ENCODE peak calls at places on chromosome 15, in four cellular contexts. One of them, this sample, is unnamed.

GRCh38 chr15:101684384-101684783 is 32.2 kb upstream of the TM2D3 start:
- DNase-seq in stimulated activated CD4-positive, alpha-beta T cell treated with anti-CD3 and anti-CD28 coated beads, Interleukin-4, amount 100 ng/mL, for 4 hours: no peak
- DNase-seq in T-helper 9 cell: no peak
- DNase-seq in AG10803: peak
- DNase-seq in this sample: no peak

GRCh38 chr15:49121901-49122300 is 33.5 kb downstream of the COPS2 start:
- DNase-seq in stimulated activated CD4-positive, alpha-beta T cell treated with anti-CD3 and anti-CD28 coated beads, Interleukin-4, amount 100 ng/mL, for 4 hours: no peak
- DNase-seq in T-helper 9 cell: no peak
- DNase-seq in AG10803: no peak
- DNase-seq in this sample: no peak

GRCh38 chr15:27339138-27339537 is 368.2 kb downstream of the GABRG3 start:
- DNase-seq in stimulated activated CD4-positive, alpha-beta T cell treated with anti-CD3 and anti-CD28 coated beads, Interleukin-4, amount 100 ng/mL, for 4 hours: no peak
- DNase-seq in T-helper 9 cell: no peak
- DNase-seq in AG10803: no peak
- DNase-seq in this sample: no peak

GRCh38 chr15:74839526-74840395 is 3.2 kb downstream of the ULK3 start:
- DNase-seq in stimulated activated CD4-positive, alpha-beta T cell treated with anti-CD3 and anti-CD28 coated beads, Interleukin-4, amount 100 ng/mL, for 4 hours: no peak
- DNase-seq in T-helper 9 cell: no peak
- DNase-seq in AG10803: no peak
- DNase-seq in this sample: no peak

GRCh38 chr15:51883436-51883835 is 54.0 kb downstream of the TMOD3 start:
- DNase-seq in stimulated activated CD4-positive, alpha-beta T cell treated with anti-CD3 and anti-CD28 coated beads, Interleukin-4, amount 100 ng/mL, for 4 hours: no peak
- DNase-seq in T-helper 9 cell: no peak
- DNase-seq in AG10803: peak
- DNase-seq in this sample: no peak

GRCh38 chr15:88813960-88814359 is 10.7 kb downstream of the ACAN start:
- DNase-seq in stimulated activated CD4-positive, alpha-beta T cell treated with anti-CD3 and anti-CD28 coated beads, Interleukin-4, amount 100 ng/mL, for 4 hours: no peak
- DNase-seq in T-helper 9 cell: no peak
- DNase-seq in AG10803: no peak
- DNase-seq in this sample: no peak

GRCh38 chr15:73872370-73872769 is 994 bp upstream of the TBC1D21 start:
- DNase-seq in stimulated activated CD4-positive, alpha-beta T cell treated with anti-CD3 and anti-CD28 coated beads, Interleukin-4, amount 100 ng/mL, for 4 hours: no peak
- DNase-seq in T-helper 9 cell: no peak
- DNase-seq in AG10803: peak
- DNase-seq in this sample: no peak

GRCh38 chr15:73265536-73266153 is 103.1 kb downstream of the HCN4 start:
- DNase-seq in stimulated activated CD4-positive, alpha-beta T cell treated with anti-CD3 and anti-CD28 coated beads, Interleukin-4, amount 100 ng/mL, for 4 hours: peak
- DNase-seq in T-helper 9 cell: peak
- DNase-seq in AG10803: peak
- DNase-seq in this sample: peak

GRCh38 chr15:56918907-56919707 is 663 bp downstream of the TCF12 start:
- DNase-seq in stimulated activated CD4-positive, alpha-beta T cell treated with anti-CD3 and anti-CD28 coated beads, Interleukin-4, amount 100 ng/mL, for 4 hours: peak
- DNase-seq in T-helper 9 cell: peak
- DNase-seq in AG10803: peak
- DNase-seq in this sample: peak

GRCh38 chr15:39205506-39206371 is 375.1 kb upstream of the THBS1 start:
- DNase-seq in stimulated activated CD4-positive, alpha-beta T cell treated with anti-CD3 and anti-CD28 coated beads, Interleukin-4, amount 100 ng/mL, for 4 hours: no peak
- DNase-seq in T-helper 9 cell: no peak
- DNase-seq in AG10803: no peak
- DNase-seq in this sample: no peak

GRCh38 chr15:51191072-51191665 is 96.5 kb upstream of the TNFAIP8L3 start:
- DNase-seq in stimulated activated CD4-positive, alpha-beta T cell treated with anti-CD3 and anti-CD28 coated beads, Interleukin-4, amount 100 ng/mL, for 4 hours: no peak
- DNase-seq in T-helper 9 cell: no peak
- DNase-seq in AG10803: no peak
- DNase-seq in this sample: no peak

GRCh38 chr15:89389841-89390603 is 55.4 kb upstream of the POLG start:
- DNase-seq in stimulated activated CD4-positive, alpha-beta T cell treated with anti-CD3 and anti-CD28 coated beads, Interleukin-4, amount 100 ng/mL, for 4 hours: no peak
- DNase-seq in T-helper 9 cell: no peak
- DNase-seq in AG10803: no peak
- DNase-seq in this sample: no peak

GRCh38 chr15:101669744-101670143 is 17.6 kb upstream of the TM2D3 start:
- DNase-seq in stimulated activated CD4-positive, alpha-beta T cell treated with anti-CD3 and anti-CD28 coated beads, Interleukin-4, amount 100 ng/mL, for 4 hours: no peak
- DNase-seq in T-helper 9 cell: no peak
- DNase-seq in AG10803: no peak
- DNase-seq in this sample: no peak

GRCh38 chr15:90863987-90864386 is 4.4 kb upstream of the FURIN start:
- DNase-seq in stimulated activated CD4-positive, alpha-beta T cell treated with anti-CD3 and anti-CD28 coated beads, Interleukin-4, amount 100 ng/mL, for 4 hours: no peak
- DNase-seq in T-helper 9 cell: no peak
- DNase-seq in AG10803: no peak
- DNase-seq in this sample: no peak

GRCh38 chr15:67652586-67652985 is 110.1 kb downstream of the MAP2K5 start:
- DNase-seq in stimulated activated CD4-positive, alpha-beta T cell treated with anti-CD3 and anti-CD28 coated beads, Interleukin-4, amount 100 ng/mL, for 4 hours: no peak
- DNase-seq in T-helper 9 cell: no peak
- DNase-seq in AG10803: no peak
- DNase-seq in this sample: no peak

GRCh38 chr15:43095243-43095642 is 10.6 kb downstream of the UBR1 start:
- DNase-seq in stimulated activated CD4-positive, alpha-beta T cell treated with anti-CD3 and anti-CD28 coated beads, Interleukin-4, amount 100 ng/mL, for 4 hours: no peak
- DNase-seq in T-helper 9 cell: no peak
- DNase-seq in AG10803: no peak
- DNase-seq in this sample: no peak

GRCh38 chr15:90154861-90155626 is 46.1 kb upstream of the SEMA4B start:
- DNase-seq in stimulated activated CD4-positive, alpha-beta T cell treated with anti-CD3 and anti-CD28 coated beads, Interleukin-4, amount 100 ng/mL, for 4 hours: no peak
- DNase-seq in T-helper 9 cell: no peak
- DNase-seq in AG10803: peak
- DNase-seq in this sample: no peak

GRCh38 chr15:67186688-67187087 is 67.8 kb downstream of the AAGAB start:
- DNase-seq in stimulated activated CD4-positive, alpha-beta T cell treated with anti-CD3 and anti-CD28 coated beads, Interleukin-4, amount 100 ng/mL, for 4 hours: no peak
- DNase-seq in T-helper 9 cell: no peak
- DNase-seq in AG10803: no peak
- DNase-seq in this sample: no peak

GRCh38 chr15:77329202-77329601 is 90.7 kb downstream of the PEAK1 start:
- DNase-seq in stimulated activated CD4-positive, alpha-beta T cell treated with anti-CD3 and anti-CD28 coated beads, Interleukin-4, amount 100 ng/mL, for 4 hours: no peak
- DNase-seq in T-helper 9 cell: no peak
- DNase-seq in AG10803: peak
- DNase-seq in this sample: no peak

GRCh38 chr15:90952901-90953677 is 1.6 kb upstream of the RCCD1 start:
- DNase-seq in stimulated activated CD4-positive, alpha-beta T cell treated with anti-CD3 and anti-CD28 coated beads, Interleukin-4, amount 100 ng/mL, for 4 hours: no peak
- DNase-seq in T-helper 9 cell: no peak
- DNase-seq in AG10803: no peak
- DNase-seq in this sample: no peak

GRCh38 chr15:28002867-28003266 is 96.2 kb downstream of the OCA2 start:
- DNase-seq in stimulated activated CD4-positive, alpha-beta T cell treated with anti-CD3 and anti-CD28 coated beads, Interleukin-4, amount 100 ng/mL, for 4 hours: no peak
- DNase-seq in T-helper 9 cell: no peak
- DNase-seq in AG10803: no peak
- DNase-seq in this sample: no peak

GRCh38 chr15:38714309-38715072 is 149.9 kb upstream of the RASGRP1 start:
- DNase-seq in stimulated activated CD4-positive, alpha-beta T cell treated with anti-CD3 and anti-CD28 coated beads, Interleukin-4, amount 100 ng/mL, for 4 hours: no peak
- DNase-seq in T-helper 9 cell: no peak
- DNase-seq in AG10803: peak
- DNase-seq in this sample: no peak

GRCh38 chr15:53297828-53298227 is 461.6 kb downstream of the WDR72 start:
- DNase-seq in stimulated activated CD4-positive, alpha-beta T cell treated with anti-CD3 and anti-CD28 coated beads, Interleukin-4, amount 100 ng/mL, for 4 hours: no peak
- DNase-seq in T-helper 9 cell: no peak
- DNase-seq in AG10803: no peak
- DNase-seq in this sample: no peak

GRCh38 chr15:46131876-46132275 is 497.0 kb downstream of the SQOR start:
- DNase-seq in stimulated activated CD4-positive, alpha-beta T cell treated with anti-CD3 and anti-CD28 coated beads, Interleukin-4, amount 100 ng/mL, for 4 hours: no peak
- DNase-seq in T-helper 9 cell: no peak
- DNase-seq in AG10803: no peak
- DNase-seq in this sample: no peak

GRCh38 chr15:62904511-62904910 is 138.0 kb upstream of the TPM1 start:
- DNase-seq in stimulated activated CD4-positive, alpha-beta T cell treated with anti-CD3 and anti-CD28 coated beads, Interleukin-4, amount 100 ng/mL, for 4 hours: no peak
- DNase-seq in T-helper 9 cell: no peak
- DNase-seq in AG10803: no peak
- DNase-seq in this sample: no peak

GRCh38 chr15:101530224-101530958 is 40.9 kb upstream of the PCSK6 start:
- DNase-seq in stimulated activated CD4-positive, alpha-beta T cell treated with anti-CD3 and anti-CD28 coated beads, Interleukin-4, amount 100 ng/mL, for 4 hours: no peak
- DNase-seq in T-helper 9 cell: no peak
- DNase-seq in AG10803: no peak
- DNase-seq in this sample: no peak

GRCh38 chr15:30990036-30990435 is 1.4 kb downstream of the MTMR10 start:
- DNase-seq in stimulated activated CD4-positive, alpha-beta T cell treated with anti-CD3 and anti-CD28 coated beads, Interleukin-4, amount 100 ng/mL, for 4 hours: no peak
- DNase-seq in T-helper 9 cell: no peak
- DNase-seq in AG10803: no peak
- DNase-seq in this sample: no peak

GRCh38 chr15:100873029-100873677 is 6.5 kb upstream of the ALDH1A3 start:
- DNase-seq in stimulated activated CD4-positive, alpha-beta T cell treated with anti-CD3 and anti-CD28 coated beads, Interleukin-4, amount 100 ng/mL, for 4 hours: peak
- DNase-seq in T-helper 9 cell: peak
- DNase-seq in AG10803: peak
- DNase-seq in this sample: peak

GRCh38 chr15:39582977-39583585 is 2.2 kb downstream of the THBS1 start:
- DNase-seq in stimulated activated CD4-positive, alpha-beta T cell treated with anti-CD3 and anti-CD28 coated beads, Interleukin-4, amount 100 ng/mL, for 4 hours: no peak
- DNase-seq in T-helper 9 cell: no peak
- DNase-seq in AG10803: peak
- DNase-seq in this sample: no peak

GRCh38 chr15:52805351-52806283 is 15.5 kb upstream of the ONECUT1 start:
- DNase-seq in stimulated activated CD4-positive, alpha-beta T cell treated with anti-CD3 and anti-CD28 coated beads, Interleukin-4, amount 100 ng/mL, for 4 hours: no peak
- DNase-seq in T-helper 9 cell: no peak
- DNase-seq in AG10803: no peak
- DNase-seq in this sample: no peak

GRCh38 chr15:50543556-50543955 is 2.9 kb downstream of the USP50 start:
- DNase-seq in stimulated activated CD4-positive, alpha-beta T cell treated with anti-CD3 and anti-CD28 coated beads, Interleukin-4, amount 100 ng/mL, for 4 hours: no peak
- DNase-seq in T-helper 9 cell: no peak
- DNase-seq in AG10803: peak
- DNase-seq in this sample: no peak

GRCh38 chr15:87849181-87849580 is 407.4 kb downstream of the NTRK3 start:
- DNase-seq in stimulated activated CD4-positive, alpha-beta T cell treated with anti-CD3 and anti-CD28 coated beads, Interleukin-4, amount 100 ng/mL, for 4 hours: no peak
- DNase-seq in T-helper 9 cell: no peak
- DNase-seq in AG10803: no peak
- DNase-seq in this sample: no peak

GRCh38 chr15:41115652-41116115 is 396 bp downstream of the INO80 start:
- DNase-seq in stimulated activated CD4-positive, alpha-beta T cell treated with anti-CD3 and anti-CD28 coated beads, Interleukin-4, amount 100 ng/mL, for 4 hours: peak
- DNase-seq in T-helper 9 cell: peak
- DNase-seq in AG10803: peak
- DNase-seq in this sample: peak

GRCh38 chr15:99149366-99149765 is 44.5 kb downstream of the SYNM start:
- DNase-seq in stimulated activated CD4-positive, alpha-beta T cell treated with anti-CD3 and anti-CD28 coated beads, Interleukin-4, amount 100 ng/mL, for 4 hours: no peak
- DNase-seq in T-helper 9 cell: no peak
- DNase-seq in AG10803: no peak
- DNase-seq in this sample: no peak

GRCh38 chr15:90819390-90819789 is 49.0 kb upstream of the FURIN start:
- DNase-seq in stimulated activated CD4-positive, alpha-beta T cell treated with anti-CD3 and anti-CD28 coated beads, Interleukin-4, amount 100 ng/mL, for 4 hours: no peak
- DNase-seq in T-helper 9 cell: no peak
- DNase-seq in AG10803: no peak
- DNase-seq in this sample: no peak

GRCh38 chr15:77031376-77032050 is 36.6 kb downstream of the PSTPIP1 start:
- DNase-seq in stimulated activated CD4-positive, alpha-beta T cell treated with anti-CD3 and anti-CD28 coated beads, Interleukin-4, amount 100 ng/mL, for 4 hours: peak
- DNase-seq in T-helper 9 cell: no peak
- DNase-seq in AG10803: no peak
- DNase-seq in this sample: no peak

GRCh38 chr15:57685719-57686118 is 20.8 kb upstream of the POLR2M start:
- DNase-seq in stimulated activated CD4-positive, alpha-beta T cell treated with anti-CD3 and anti-CD28 coated beads, Interleukin-4, amount 100 ng/mL, for 4 hours: no peak
- DNase-seq in T-helper 9 cell: no peak
- DNase-seq in AG10803: peak
- DNase-seq in this sample: no peak

GRCh38 chr15:101526442-101526841 is 36.9 kb upstream of the PCSK6 start:
- DNase-seq in stimulated activated CD4-positive, alpha-beta T cell treated with anti-CD3 and anti-CD28 coated beads, Interleukin-4, amount 100 ng/mL, for 4 hours: no peak
- DNase-seq in T-helper 9 cell: no peak
- DNase-seq in AG10803: no peak
- DNase-seq in this sample: no peak